ENCODE peak calls at places on chromosome 17, in eight cellular contexts. F, T, X, K, V, S, A and R are unnamed samples.

GRCh38 chr17:2179615-2180295 is 123.8 kb downstream of the SMG6 start:
- DNase-seq in F (peak), T (peak), X (no peak), K (no peak), V (no peak), S (no peak), A (no peak), R (peak)

GRCh38 chr17:48006936-48007703 is 30.5 kb downstream of the COPZ2 start:
- DNase-seq in F (no peak), T (no peak), X (no peak), K (no peak), V (no peak), S (no peak), A (no peak), R (no peak)

GRCh38 chr17:13016881-13017622 is 775 bp downstream of the ELAC2 start:
- DNase-seq in F (no peak), T (no peak), X (peak), K (no peak), V (no peak), S (no peak), A (no peak), R (no peak)

GRCh38 chr17:48961516-48962233 is 6.7 kb downstream of the GIP start:
- DNase-seq in F (no peak), T (peak), X (peak), K (no peak), V (peak), S (no peak), A (no peak), R (peak)

GRCh38 chr17:57727776-57728175 is 17.3 kb downstream of the CCDC182 start:
- DNase-seq in F (no peak), T (no peak), X (no peak), K (no peak), V (no peak), S (no peak), A (no peak), R (peak)

GRCh38 chr17:80096531-80097306 is 4.7 kb upstream of the GAA start:
- DNase-seq in F (no peak), T (no peak), X (no peak), K (no peak), V (no peak), S (no peak), A (no peak), R (no peak)

GRCh38 chr17:20989481-20989880 is 53.3 kb downstream of the USP22 start:
- DNase-seq in F (no peak), T (no peak), X (no peak), K (no peak), V (no peak), S (no peak), A (no peak), R (no peak)

GRCh38 chr17:29838961-29839360 is 91.1 kb downstream of the SSH2 start:
- DNase-seq in F (no peak), T (peak), X (no peak), K (no peak), V (no peak), S (no peak), A (no peak), R (peak)

GRCh38 chr17:71316498-71316897 is 804.3 kb upstream of the SOX9 start:
- DNase-seq in F (no peak), T (no peak), X (no peak), K (no peak), V (no peak), S (no peak), A (no peak), R (no peak)

GRCh38 chr17:82489851-82490511 is 29.6 kb upstream of the FOXK2 start:
- DNase-seq in F (no peak), T (no peak), X (no peak), K (no peak), V (no peak), S (no peak), A (no peak), R (no peak)

GRCh38 chr17:3655766-3656165 is 12.6 kb downstream of the TAX1BP3 start:
- DNase-seq in F (no peak), T (no peak), X (no peak), K (no peak), V (no peak), S (no peak), A (no peak), R (no peak)

GRCh38 chr17:45703348-45703747 is 80.8 kb upstream of the CRHR1 start:
- DNase-seq in F (no peak), T (no peak), X (peak), K (no peak), V (no peak), S (no peak), A (no peak), R (no peak)

GRCh38 chr17:63675607-63676539 is 24.1 kb downstream of the LIMD2 start:
- DNase-seq in F (peak), T (peak), X (peak), K (no peak), V (no peak), S (no peak), A (no peak), R (peak)